ENCODE peak calls at places on chromosome 16, in five cellular contexts. L, B, A, K and Y are unnamed samples.
A peak's percentile ranks its signal among the peaks of the same experiment; 100 is the strongest.

GRCh38 chr16:19382084-19382801 is 35.4 kb upstream of the TMC5 start:
- DNase-seq in K (no peak), L (no peak), A (no peak), B (no peak), Y (no peak)

GRCh38 chr16:2915196-2915929 is 3.6 kb downstream of the FLYWCH1 start:
- DNase-seq in B (no peak), L (no peak), A (no peak), K (no peak), Y (no peak)

GRCh38 chr16:626174-626765 is 4.5 kb upstream of the WFIKKN1 start:
- DNase-seq in B (no peak), L (no peak), K (no peak), A (no peak), Y (no peak)

GRCh38 chr16:69049146-69049545 is 56.3 kb upstream of the HAS3 start:
- DNase-seq in K (no peak), B (no peak), A (no peak), L (no peak), Y (no peak)

GRCh38 chr16:64907844-64908243 is 214.0 kb downstream of the CDH11 start:
- DNase-seq in A (no peak), B (no peak), L (no peak), K (no peak), Y (no peak)

GRCh38 chr16:80403871-80404270 is 136.9 kb upstream of the DYNLRB2 start:
- DNase-seq in B (no peak), A (no peak), K (no peak), L (no peak), Y (no peak)

GRCh38 chr16:3640632-3641501 is 13.6 kb upstream of the DNASE1 start:
- DNase-seq in L (no peak), K (no peak), B (no peak), A (no peak), Y (no peak)

GRCh38 chr16:66467611-66468010 is 40.5 kb downstream of the BEAN1 start:
- DNase-seq in B (no peak), L (no peak), A (no peak), K (no peak), Y (no peak)

GRCh38 chr16:89050868-89051311 is 42.8 kb upstream of the ACSF3 start:
- DNase-seq in K (no peak), L (no peak), B (no peak), A (no peak), Y (no peak)

GRCh38 chr16:4517812-4518211 is 20.8 kb downstream of the CDIP1 start:
- DNase-seq in K (peak; percentile 39), B (no peak), A (no peak), L (peak; percentile 70), Y (no peak)

GRCh38 chr16:35868630-35869029 is 2409.2 kb downstream of the TP53TG3F start:
- DNase-seq in A (no peak), L (no peak), K (no peak), B (no peak), Y (no peak)

GRCh38 chr16:73268311-73268997 is 220.5 kb upstream of the ZFHX3 start:
- DNase-seq in A (no peak), K (no peak), L (peak; percentile 1), B (no peak), Y (no peak)

GRCh38 chr16:77090062-77090461 is 100.9 kb upstream of the MON1B start:
- DNase-seq in B (no peak), L (no peak), A (no peak), K (no peak), Y (no peak)

GRCh38 chr16:46638947-46639925 is 18.1 kb upstream of the SHCBP1 start:
- DNase-seq in L (no peak), A (no peak), K (no peak), B (no peak), Y (no peak)

GRCh38 chr16:63981639-63982038 is 1140.2 kb downstream of the CDH11 start:
- DNase-seq in L (no peak), A (no peak), B (no peak), K (no peak), Y (no peak)

GRCh38 chr16:50266337-50267091 is at the start of gene ADCY7:
- DNase-seq in K (no peak), L (peak; percentile 52), A (peak; percentile 71), B (peak; percentile 80), Y (peak; percentile 63)

GRCh38 chr16:3182608-3183444 is 5.2 kb upstream of the OR1F1 start:
- DNase-seq in B (peak; percentile 40), L (peak; percentile 60), K (no peak), A (no peak), Y (no peak)

GRCh38 chr16:49181812-49182211 is 99.8 kb downstream of the CBLN1 start:
- DNase-seq in L (no peak), B (no peak), K (no peak), A (no peak), Y (no peak)

GRCh38 chr16:2023098-2023925 is 3.4 kb upstream of the NHERF2 start:
- DNase-seq in B (peak; percentile 91), L (peak; percentile 93), K (peak; percentile 97), A (peak; percentile 90), Y (peak; percentile 95)

GRCh38 chr16:49918257-49918656 is 62.3 kb upstream of the ZNF423 start:
- DNase-seq in B (no peak), A (no peak), L (no peak), K (no peak), Y (no peak)